ENCODE peak calls at places on chromosomes 1 and 21, in six cellular contexts. N is GM06990, B is IMR-90, M is cardiac muscle cell, F is brain microvascular endothelial cell, P is fibroblast of mammary gland. W is an unnamed sample.
A peak's percentile ranks its signal among the peaks of the same experiment; 100 is the strongest.

GRCh38 chr1:59412705-59413326 is 115.9 kb downstream of the FGGY start:
- DNase-seq in P (no peak), F (no peak), B (no peak), M (no peak), N (no peak), W (no peak)

GRCh38 chr1:232594768-232595698 is 34.9 kb downstream of the SIPA1L2 start:
- DNase-seq in P (no peak), N (no peak), F (no peak), B (no peak), M (peak; percentile 70), W (peak; percentile 12)

GRCh38 chr1:23421752-23422312 is 2.7 kb downstream of the TCEA3 start:
- DNase-seq in N (no peak), M (no peak), B (peak; percentile 90), F (peak; percentile 21), P (peak; percentile 80), W (no peak)

GRCh38 chr1:77018386-77019156 is 151.3 kb downstream of the ST6GALNAC5 start:
- DNase-seq in P (no peak), N (no peak), F (no peak), M (no peak), B (no peak), W (no peak)

GRCh38 chr1:214317300-214317699 is 36.3 kb downstream of the SMYD2 start:
- DNase-seq in N (no peak), M (peak; percentile 30), F (no peak), P (no peak), B (no peak), W (no peak)

GRCh38 chr1:166197597-166197996 is 30.8 kb upstream of the FAM78B start:
- DNase-seq in B (no peak), N (no peak), M (no peak), P (no peak), F (no peak), W (no peak)

GRCh38 chr1:226428348-226429050 is 20.6 kb upstream of the PARP1 start:
- DNase-seq in N (no peak), F (no peak), M (no peak), P (no peak), B (no peak), W (peak; percentile 26)

GRCh38 chr1:111594128-111594693 is 25.4 kb upstream of the RAP1A start:
- DNase-seq in M (no peak), B (no peak), P (no peak), F (no peak), N (no peak), W (no peak)

GRCh38 chr21:37683396-37684114 is 232.7 kb downstream of the KCNJ6 start:
- DNase-seq in F (no peak), B (no peak), M (no peak), N (no peak), P (no peak), W (no peak)

GRCh38 chr1:98323906-98324358 is 337.6 kb upstream of the SNX7 start:
- DNase-seq in F (peak; percentile 96), N (no peak), P (peak; percentile 84), B (peak; percentile 96), M (no peak), W (no peak)

GRCh38 chr1:155013632-155014031 is 11.0 kb downstream of the ZBTB7B start:
- DNase-seq in P (no peak), F (no peak), B (no peak), M (no peak), N (no peak), W (no peak)

GRCh38 chr1:223411309-223411708 is 18.1 kb downstream of the CCDC185 start:
- DNase-seq in P (peak; percentile 61), N (no peak), M (no peak), B (peak; percentile 88), F (no peak), W (no peak)

GRCh38 chr1:113192980-113193379 is 120.0 kb downstream of the LRIG2 start:
- DNase-seq in F (no peak), P (no peak), B (no peak), M (no peak), N (no peak), W (no peak)

GRCh38 chr1:115057661-115058249 is 28.1 kb downstream of the TSHB start:
- DNase-seq in F (no peak), B (no peak), N (no peak), P (no peak), M (no peak), W (no peak)

GRCh38 chr1:200374569-200375312 is 35.1 kb downstream of the ZNF281 start:
- DNase-seq in N (no peak), P (peak; percentile 63), F (no peak), M (no peak), B (peak; percentile 21), W (no peak)

GRCh38 chr1:17874665-17875064 is 119.5 kb downstream of the ACTL8 start:
- DNase-seq in F (peak; percentile 73), P (peak; percentile 73), B (peak; percentile 90), M (peak; percentile 74), N (no peak), W (no peak)

GRCh38 chr1:169957884-169958283 is 64.2 kb upstream of the SCYL3 start:
- DNase-seq in N (no peak), B (no peak), F (no peak), P (no peak), M (no peak), W (no peak)

GRCh38 chr1:203424861-203425667 is 50.5 kb upstream of the PRELP start:
- DNase-seq in F (no peak), B (peak; percentile 53), M (no peak), P (no peak), N (no peak), W (no peak)

GRCh38 chr21:31347435-31348032 is 3.5 kb upstream of the TIAM1 start:
- DNase-seq in P (peak; percentile 62), M (peak; percentile 23), B (peak; percentile 50), F (peak; percentile 53), N (no peak), W (no peak)

GRCh38 chr1:42937836-42938595 is 20.7 kb downstream of the SLC2A1 start:
- DNase-seq in N (no peak), M (no peak), P (no peak), B (no peak), F (no peak), W (no peak)

GRCh38 chr1:53553734-53554509 is 94.7 kb downstream of the DMRTB1 start:
- DNase-seq in M (no peak), F (no peak), B (no peak), P (no peak), N (no peak), W (peak; percentile 0)

GRCh38 chr1:30451532-30452125 is 271.8 kb downstream of the MATN1 start:
- DNase-seq in M (no peak), P (no peak), B (no peak), F (no peak), N (no peak), W (no peak)

GRCh38 chr1:23169727-23170335 is 1.2 kb upstream of the LUZP1 start:
- DNase-seq in P (peak; percentile 98), F (peak; percentile 63), B (peak; percentile 72), M (no peak), N (peak; percentile 31), W (peak; percentile 23)

DNA sequence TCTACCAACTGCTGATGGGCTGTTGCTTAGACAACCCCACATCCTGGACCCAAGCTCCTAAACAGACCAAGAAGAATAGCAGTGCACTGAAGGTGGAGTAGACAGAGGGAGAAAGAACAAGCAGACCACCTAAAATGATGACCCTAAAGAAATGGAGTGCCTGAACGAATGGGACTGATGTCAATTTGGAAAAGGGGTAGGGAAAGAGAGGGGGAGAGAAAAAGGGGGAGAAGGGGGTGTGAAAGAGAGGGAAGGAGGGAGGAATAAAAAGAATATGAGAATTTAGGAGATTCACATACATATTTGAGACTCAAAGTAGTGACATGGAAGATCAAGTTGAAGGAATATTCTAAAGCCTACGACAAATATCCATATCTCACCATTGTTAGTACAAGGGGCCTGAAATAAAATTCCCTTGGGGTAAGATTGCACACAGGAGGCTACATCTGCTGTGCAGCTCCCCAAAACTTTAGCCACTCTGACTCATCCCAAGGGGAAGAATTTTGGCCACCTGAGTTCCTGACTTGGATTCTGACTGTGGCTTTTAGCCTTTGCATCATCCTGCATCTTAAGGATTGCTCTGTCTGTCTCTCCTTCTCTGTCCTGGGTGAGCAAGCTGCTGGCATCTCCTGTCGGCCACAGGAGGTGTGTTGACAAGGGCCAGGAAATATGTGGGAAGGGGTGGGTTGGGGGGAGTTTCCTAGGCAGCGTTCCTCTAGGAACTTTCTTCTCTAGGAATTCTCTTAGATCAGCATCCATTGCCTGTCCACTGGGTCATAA is 144.6 kb upstream of the DUSP10 start:
- DNase-seq in N (no peak), B (no peak), P (peak; percentile 84), F (no peak), M (no peak), W (no peak)
- TF ChIP-seq CTCF in N (no peak), B (peak; percentile 8), P (peak; percentile 3), F (no peak), M (no peak), W (no peak)

GRCh38 chr1:204818998-204819397 is 51.7 kb upstream of the NFASC start:
- DNase-seq in F (no peak), M (no peak), B (no peak), N (no peak), P (no peak), W (no peak)
- TF ChIP-seq CTCF in F (no peak), M (no peak), B (no peak), N (no peak), P (no peak), W (no peak)

GRCh38 chr1:89624715-89625323 is 8.1 kb upstream of the LRRC8C start:
- DNase-seq in F (no peak), P (no peak), M (no peak), B (no peak), N (no peak), W (no peak)

GRCh38 chr1:89624314-89624713 is 8.6 kb upstream of the LRRC8C start:
- DNase-seq in M (no peak), N (no peak), P (no peak), F (no peak), B (no peak), W (no peak)

GRCh38 chr1:89620664-89621063 is 12.3 kb upstream of the LRRC8C start:
- DNase-seq in N (no peak), M (no peak), B (no peak), F (no peak), P (no peak), W (no peak)

GRCh38 chr1:89627596-89627962 is 5.3 kb upstream of the LRRC8C start:
- DNase-seq in M (no peak), N (no peak), F (no peak), B (no peak), P (no peak), W (no peak)

DNA sequence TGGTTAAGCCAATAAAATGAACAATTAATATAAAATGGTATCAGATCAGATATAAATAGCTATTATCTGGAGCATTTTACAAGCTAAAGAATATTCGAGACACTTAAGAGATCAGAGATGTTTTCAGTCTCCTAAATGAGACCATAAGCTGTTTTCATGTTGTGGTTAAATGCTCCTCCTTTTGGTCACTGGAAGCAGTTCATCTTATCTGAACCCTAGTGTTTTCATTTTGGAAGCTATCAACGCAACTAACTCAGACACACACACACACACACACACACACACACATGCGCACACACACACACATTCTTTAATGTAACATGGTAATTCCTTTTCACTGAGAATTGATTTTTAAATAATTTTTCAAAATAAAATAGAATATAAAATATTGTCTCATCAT is 10.0 kb upstream of the LRRC8C start:
- DNase-seq in P (peak; percentile 63), M (no peak), F (no peak), B (peak; percentile 38), N (no peak), W (no peak)
- TF ChIP-seq CTCF in P (peak; percentile 40), M (peak; percentile 37), F (peak; percentile 28), B (peak; percentile 31), N (no peak), W (no peak)

GRCh38 chr1:231170875-231171274 is 9.0 kb downstream of the TRIM67 start:
- DNase-seq in N (no peak), P (no peak), B (no peak), F (no peak), M (no peak), W (no peak)
- TF ChIP-seq CTCF in N (peak; percentile 23), P (peak; percentile 12), B (no peak), F (peak; percentile 47), M (peak; percentile 18), W (no peak)

W was measured in nephron progenitor cell.